ENCODE peak calls at places on chromosomes 4 and X, in four cellular contexts. One of them, this sample, is unnamed.
A peak's percentile ranks its signal among the peaks of the same experiment; 100 is the strongest.

GRCh38 chr4:6534050-6534449 is 40.9 kb upstream of the MAN2B2 start:
- DNase-seq in AG04449: no peak
- DNase-seq in cardiac fibroblast: no peak
- DNase-seq in left lung: no peak
- DNase-seq in this sample: no peak

GRCh38 chr4:96483308-96484030 is 643.6 kb downstream of the PDHA2 start:
- DNase-seq in cardiac fibroblast: peak; percentile 1
- DNase-seq in AG04449: no peak
- DNase-seq in left lung: no peak
- DNase-seq in this sample: no peak

GRCh38 chrX:143633530-143634372 is 2.1 kb downstream of the SLITRK4 start:
- DNase-seq in AG04449: no peak
- DNase-seq in cardiac fibroblast: no peak
- DNase-seq in left lung: no peak
- DNase-seq in this sample: no peak

GRCh38 chrX:103554687-103555417 is 30.5 kb upstream of the TCEAL4 start:
- DNase-seq in left lung: no peak
- DNase-seq in cardiac fibroblast: peak; percentile 67
- DNase-seq in AG04449: no peak
- DNase-seq in this sample: peak; percentile 51

GRCh38 chr4:12545845-12546244 is 938.3 kb downstream of the RAB28 start:
- DNase-seq in AG04449: no peak
- DNase-seq in cardiac fibroblast: peak; percentile 9
- DNase-seq in left lung: no peak
- DNase-seq in this sample: peak; percentile 2

GRCh38 chr4:141016117-141016798 is 117.0 kb downstream of the RNF150 start:
- DNase-seq in left lung: no peak
- DNase-seq in cardiac fibroblast: no peak
- DNase-seq in AG04449: no peak
- DNase-seq in this sample: no peak

GRCh38 chrX:40759374-40759773 is 24.0 kb upstream of the MED14 start:
- DNase-seq in cardiac fibroblast: no peak
- DNase-seq in AG04449: no peak
- DNase-seq in left lung: no peak
- DNase-seq in this sample: no peak

GRCh38 chr4:182918791-182919302 is 1.7 kb upstream of the DCTD start:
- DNase-seq in left lung: no peak
- DNase-seq in AG04449: no peak
- DNase-seq in cardiac fibroblast: no peak
- DNase-seq in this sample: no peak

GRCh38 chrX:63508668-63509067 is 157.5 kb upstream of the SPIN4 start:
- DNase-seq in cardiac fibroblast: no peak
- DNase-seq in AG04449: no peak
- DNase-seq in left lung: no peak
- DNase-seq in this sample: no peak

GRCh38 chrX:73213734-73214133 is 917 bp downstream of the NAP1L2 start:
- DNase-seq in AG04449: no peak
- DNase-seq in cardiac fibroblast: peak; percentile 0
- DNase-seq in left lung: no peak
- DNase-seq in this sample: no peak

GRCh38 chr4:7464259-7464655 is 29.5 kb upstream of the PSAPL1 start:
- DNase-seq in AG04449: no peak
- DNase-seq in left lung: no peak
- DNase-seq in cardiac fibroblast: no peak
- DNase-seq in this sample: no peak

GRCh38 chrX:32087663-32088062 is 1015.8 kb upstream of the FTHL17 start:
- DNase-seq in left lung: no peak
- DNase-seq in AG04449: no peak
- DNase-seq in cardiac fibroblast: no peak
- DNase-seq in this sample: no peak

GRCh38 chrX:110045988-110046387 is 43.1 kb downstream of the TMEM164 start:
- DNase-seq in AG04449: no peak
- DNase-seq in left lung: no peak
- DNase-seq in cardiac fibroblast: no peak
- DNase-seq in this sample: peak; percentile 22

GRCh38 chrX:18173494-18174180 is 47.0 kb downstream of the BEND2 start:
- DNase-seq in cardiac fibroblast: no peak
- DNase-seq in AG04449: no peak
- DNase-seq in left lung: no peak
- DNase-seq in this sample: no peak

GRCh38 chrX:108584617-108585211 is 145.1 kb downstream of the COL4A5 start:
- DNase-seq in cardiac fibroblast: peak; percentile 18
- DNase-seq in AG04449: no peak
- DNase-seq in left lung: no peak
- DNase-seq in this sample: peak; percentile 17

GRCh38 chrX:136620780-136621179 is 27.2 kb upstream of the CD40LG start:
- DNase-seq in left lung: no peak
- DNase-seq in AG04449: no peak
- DNase-seq in cardiac fibroblast: no peak
- DNase-seq in this sample: no peak

GRCh38 chr4:5133933-5134594 is 82.8 kb downstream of the STK32B start:
- DNase-seq in AG04449: no peak
- DNase-seq in left lung: no peak
- DNase-seq in cardiac fibroblast: no peak
- DNase-seq in this sample: no peak

GRCh38 chr4:5050520-5050955 is 742 bp upstream of the STK32B start:
- DNase-seq in cardiac fibroblast: peak; percentile 75
- DNase-seq in left lung: peak; percentile 75
- DNase-seq in AG04449: no peak
- DNase-seq in this sample: peak; percentile 77

GRCh38 chr4:3478446-3479357 is 15.6 kb downstream of the DOK7 start:
- DNase-seq in AG04449: no peak
- DNase-seq in cardiac fibroblast: no peak
- DNase-seq in left lung: no peak
- DNase-seq in this sample: no peak

GRCh38 chr4:60683953-60684352 is 516.2 kb upstream of the ADGRL3 start:
- DNase-seq in left lung: no peak
- DNase-seq in cardiac fibroblast: peak; percentile 95
- DNase-seq in AG04449: peak; percentile 71
- DNase-seq in this sample: peak; percentile 70

GRCh38 chrX:29841750-29842149 is 373.6 kb upstream of the MAGEB2 start:
- DNase-seq in cardiac fibroblast: peak; percentile 35
- DNase-seq in left lung: no peak
- DNase-seq in AG04449: no peak
- DNase-seq in this sample: peak; percentile 8

GRCh38 chr4:64068096-64068495 is 341.2 kb downstream of the TECRL start:
- DNase-seq in left lung: no peak
- DNase-seq in cardiac fibroblast: no peak
- DNase-seq in AG04449: no peak
- DNase-seq in this sample: no peak

GRCh38 chrX:13387656-13388421 is 68.0 kb upstream of the ATXN3L start:
- DNase-seq in cardiac fibroblast: peak; percentile 59
- DNase-seq in AG04449: no peak
- DNase-seq in left lung: no peak
- DNase-seq in this sample: peak; percentile 62

DNA sequence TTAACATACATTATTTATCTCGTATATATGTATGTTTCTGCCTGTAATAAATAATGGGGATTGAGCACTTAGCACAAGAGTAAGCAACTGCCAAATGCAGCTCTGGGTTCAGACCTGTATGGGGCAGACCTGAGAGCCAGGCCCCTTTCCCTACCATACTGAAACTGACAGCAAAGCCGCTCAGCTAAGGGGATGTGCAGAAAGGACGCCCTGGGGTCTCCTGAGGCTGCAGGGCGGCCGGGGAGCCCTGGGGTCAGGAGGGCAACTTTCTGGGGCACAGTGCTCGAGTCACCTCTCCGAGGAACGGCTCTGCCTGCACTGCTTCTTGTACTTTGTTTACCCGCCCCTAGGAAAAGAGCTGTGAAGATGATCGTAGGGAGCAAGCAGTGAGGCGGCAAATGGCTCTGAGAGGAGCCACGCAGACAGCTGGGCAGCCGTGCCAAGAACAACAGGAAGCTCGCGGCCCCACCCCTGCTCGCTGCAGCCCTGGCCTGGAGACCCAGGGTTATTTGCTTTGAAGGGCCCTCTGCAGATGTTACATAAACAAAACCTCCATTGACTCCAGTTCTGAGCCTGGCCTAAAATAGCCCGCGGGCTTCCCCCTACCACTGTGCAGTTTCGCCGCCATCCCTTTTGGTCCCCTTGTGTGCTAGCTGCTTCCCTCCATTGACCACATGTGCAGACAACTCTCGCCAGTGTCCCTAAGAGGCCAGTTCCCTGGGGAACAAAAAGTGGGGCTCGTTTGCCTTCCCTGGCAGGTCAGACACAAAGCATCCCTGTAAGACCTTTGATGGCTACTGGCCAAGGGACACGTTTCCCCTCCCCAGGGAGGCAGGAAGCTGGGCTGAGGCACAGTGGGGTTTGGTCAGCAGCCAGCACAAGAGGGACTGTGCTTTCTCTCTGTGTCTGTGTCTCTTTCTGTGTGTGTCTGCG is 111.3 kb upstream of the LNX1 start:
- DNase-seq in cardiac fibroblast: peak; percentile 92
- DNase-seq in left lung: peak; percentile 75
- DNase-seq in AG04449: no peak
- DNase-seq in this sample: peak; percentile 84
- H3K4me3 ChIP-seq in cardiac fibroblast: peak overlapping the region; percentile 29
- H3K4me3 ChIP-seq in left lung: no peak overlapping the region
- H3K4me3 ChIP-seq in AG04449: peak overlapping the region; percentile 3
- H3K4me3 ChIP-seq in this sample: no peak overlapping the region

DNA sequence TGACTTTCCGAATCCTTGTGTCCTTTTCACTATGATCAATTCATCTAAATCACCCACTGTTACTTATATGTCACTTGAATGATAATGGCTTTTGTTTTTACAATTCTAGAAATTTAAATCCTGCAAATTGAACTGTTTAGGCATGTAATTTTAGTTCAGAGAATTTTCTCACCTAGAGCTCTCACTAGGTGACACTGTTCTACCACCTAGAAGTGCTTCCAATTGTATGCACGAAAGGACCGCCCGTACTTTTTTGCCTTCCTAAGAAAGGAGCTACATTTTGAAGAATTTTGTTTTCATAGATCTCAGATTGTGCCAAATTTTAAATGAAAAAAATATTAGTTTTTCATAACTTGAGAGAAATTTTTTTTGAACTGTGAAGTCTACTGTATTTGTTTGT is 481.6 kb upstream of the FSTL5 start:
- DNase-seq in left lung: no peak
- DNase-seq in AG04449: no peak
- DNase-seq in cardiac fibroblast: peak; percentile 26
- DNase-seq in this sample: no peak
- TF ChIP-seq CTCF in left lung: no peak
- TF ChIP-seq CTCF in AG04449: no peak
- TF ChIP-seq CTCF in cardiac fibroblast: no peak
- TF ChIP-seq CTCF in this sample: no peak

GRCh38 chrX:21943460-21944135 is 3.1 kb downstream of the SMS start:
- DNase-seq in AG04449: peak; percentile 67
- DNase-seq in left lung: no peak
- DNase-seq in cardiac fibroblast: peak; percentile 85
- DNase-seq in this sample: peak; percentile 95
- H3K4me3 ChIP-seq in AG04449: peak overlapping the region; percentile 33
- H3K4me3 ChIP-seq in left lung: no peak overlapping the region
- H3K4me3 ChIP-seq in cardiac fibroblast: no peak overlapping the region
- H3K4me3 ChIP-seq in this sample: peak overlapping the region; percentile 16

GRCh38 chr4:82555279-82555678 is 6.5 kb downstream of the TMEM150C start:
- DNase-seq in AG04449: no peak
- DNase-seq in left lung: no peak
- DNase-seq in cardiac fibroblast: no peak
- DNase-seq in this sample: no peak

GRCh38 chr4:82561745-82562552 is at the start of gene TMEM150C:
- DNase-seq in AG04449: no peak
- DNase-seq in cardiac fibroblast: peak; percentile 11
- DNase-seq in left lung: no peak
- DNase-seq in this sample: peak; percentile 6

GRCh38 chr4:82562553-82562854 is 716 bp upstream of the TMEM150C start:
- DNase-seq in left lung: no peak
- DNase-seq in AG04449: no peak
- DNase-seq in cardiac fibroblast: no peak
- DNase-seq in this sample: no peak

GRCh38 chr4:82559735-82560120 is 2.1 kb downstream of the TMEM150C start:
- DNase-seq in left lung: no peak
- DNase-seq in cardiac fibroblast: no peak
- DNase-seq in AG04449: no peak
- DNase-seq in this sample: no peak

GRCh38 chr4:82560853-82561744 is 689 bp downstream of the TMEM150C start:
- DNase-seq in AG04449: no peak
- DNase-seq in left lung: no peak
- DNase-seq in cardiac fibroblast: no peak
- DNase-seq in this sample: no peak
- TF ChIP-seq CTCF in AG04449: no peak
- TF ChIP-seq CTCF in left lung: no peak
- TF ChIP-seq CTCF in cardiac fibroblast: no peak
- TF ChIP-seq CTCF in this sample: no peak

DNA sequence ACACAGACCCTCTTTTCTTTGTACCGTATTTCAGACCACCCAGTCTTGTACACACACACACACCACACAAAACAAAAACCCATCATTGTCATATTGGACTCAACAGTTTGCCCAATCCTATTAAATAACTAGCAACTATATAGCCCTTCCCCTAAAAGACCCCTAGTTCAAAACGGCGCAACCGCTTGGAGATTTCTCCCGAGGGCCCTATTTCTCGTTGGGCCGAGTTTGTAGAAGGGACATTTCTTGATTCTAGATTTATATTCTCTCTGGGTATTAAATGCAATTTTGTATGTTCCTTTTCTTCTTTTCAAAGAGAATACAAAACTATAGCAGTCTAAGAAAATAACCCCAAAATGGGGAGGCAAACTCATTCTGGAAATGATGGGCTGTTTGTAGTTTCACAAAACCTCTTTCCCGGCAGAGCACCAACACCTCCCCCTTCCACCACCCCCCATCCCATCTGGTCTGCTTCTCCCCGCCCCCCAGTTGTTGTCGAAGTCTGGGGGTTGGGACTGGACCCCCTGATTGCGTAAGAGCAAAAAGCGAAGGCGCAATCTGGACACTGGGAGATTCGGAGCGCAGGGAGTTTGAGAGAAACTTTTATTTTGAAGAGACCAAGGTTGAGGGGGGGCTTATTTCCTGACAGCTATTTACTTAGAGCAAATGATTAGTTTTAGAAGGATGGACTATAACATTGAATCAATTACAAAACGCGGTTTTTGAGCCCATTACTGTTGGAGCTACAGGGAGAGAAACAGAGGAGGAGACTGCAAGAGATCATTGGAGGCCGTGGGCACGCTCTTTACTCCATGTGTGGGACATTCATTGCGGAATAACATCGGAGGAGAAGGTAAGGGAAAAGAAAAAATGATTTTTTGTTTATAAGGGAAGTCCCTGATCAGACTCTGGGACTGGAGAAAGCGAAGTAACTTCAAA is at the start of gene PDGFRA:
- DNase-seq in cardiac fibroblast: peak; percentile 94
- DNase-seq in left lung: peak; percentile 67
- DNase-seq in AG04449: peak; percentile 80
- DNase-seq in this sample: peak; percentile 98
- H3K4me3 ChIP-seq in cardiac fibroblast: peak within 1 kb of the TSS; percentile 82
- H3K4me3 ChIP-seq in left lung: peak within 1 kb of the TSS; percentile 48
- H3K4me3 ChIP-seq in AG04449: peak within 1 kb of the TSS; percentile 93
- H3K4me3 ChIP-seq in this sample: peak within 1 kb of the TSS; percentile 95